ENCODE peak calls at places on chromosomes 13 and 19, in seven cellular contexts. H is cardiac fibroblast, N is frontal cortex, I is GM06990, C is H1, U is mesenchymal stem cell, B is omental fat pad. Z is an unnamed sample.

GRCh38 chr13:101714195-101714594 is 261.7 kb downstream of the ITGBL1 start:
- DNase-seq in H (no peak), U (no peak), N (no peak), B (no peak), C (no peak), I (no peak), Z (no peak)

GRCh38 chr19:12655546-12655945 is 11.0 kb downstream of the MAN2B1 start:
- DNase-seq in U (no peak), C (no peak), I (no peak), B (no peak), N (no peak), H (no peak), Z (no peak)

GRCh38 chr13:49820591-49821215 is 28.2 kb upstream of the KPNA3 start:
- DNase-seq in H (no peak), U (no peak), B (no peak), N (no peak), C (no peak), I (no peak), Z (no peak)

GRCh38 chr13:93183302-93183701 is 43.3 kb upstream of the GPC6 start:
- DNase-seq in B (no peak), C (peak; percentile 19), H (no peak), N (no peak), I (no peak), U (no peak), Z (no peak)

GRCh38 chr13:33349996-33350826 is 64.7 kb upstream of the STARD13 start:
- DNase-seq in I (no peak), U (peak; percentile 66), C (no peak), H (peak; percentile 50), N (peak; percentile 53), B (no peak), Z (peak; percentile 41)

GRCh38 chr19:5850743-5851293 is 431 bp downstream of the FUT3 start:
- DNase-seq in B (no peak), N (no peak), U (peak; percentile 63), I (no peak), C (no peak), H (peak; percentile 75), Z (no peak)

GRCh38 chr19:2199215-2199614 is 35.5 kb downstream of the DOT1L start:
- DNase-seq in I (no peak), U (no peak), C (no peak), H (no peak), B (no peak), N (no peak), Z (no peak)

GRCh38 chr13:93325303-93326297 is 99.0 kb downstream of the GPC6 start:
- DNase-seq in U (no peak), B (no peak), I (no peak), C (no peak), H (no peak), N (no peak), Z (no peak)

GRCh38 chr19:55537741-55538111 is 793 bp upstream of the SBK2 start:
- DNase-seq in U (no peak), B (no peak), I (no peak), N (no peak), H (no peak), C (no peak), Z (no peak)

GRCh38 chr13:50081106-50081898 is 66.1 kb downstream of the KCNRG start:
- DNase-seq in H (no peak), B (peak; percentile 29), U (peak; percentile 66), I (peak; percentile 77), C (no peak), N (peak; percentile 24), Z (peak; percentile 38)

GRCh38 chr19:373391-374182 is 29.0 kb upstream of the MIER2 start:
- DNase-seq in N (no peak), C (no peak), H (no peak), I (no peak), B (no peak), U (no peak), Z (no peak)

GRCh38 chr19:4439243-4439642 is 18.4 kb downstream of the UBXN6 start:
- DNase-seq in H (no peak), U (no peak), B (no peak), I (no peak), C (no peak), N (no peak), Z (no peak)

GRCh38 chr19:6475321-6476108 is 6.1 kb downstream of the DENND1C start:
- DNase-seq in U (no peak), C (no peak), N (no peak), H (no peak), I (no peak), B (no peak), Z (no peak)

GRCh38 chr19:4455742-4456565 is 1.6 kb downstream of the UBXN6 start:
- DNase-seq in C (no peak), I (no peak), U (peak; percentile 63), B (no peak), N (no peak), H (peak; percentile 85), Z (peak; percentile 47)

GRCh38 chr13:23488442-23488841 is 54.9 kb upstream of the SACS start:
- DNase-seq in U (peak; percentile 68), N (no peak), I (no peak), H (peak; percentile 59), C (no peak), B (no peak), Z (no peak)